ENCODE peak calls at places on chromosomes 7 and 10, in four cellular contexts. S is A549, N is HepG2, Z is GM12878. H is an unnamed sample.

GRCh38 chr10:53233759-53234158 is 461.2 kb upstream of the MBL2 start:
- DNase-seq in Z (no peak), S (no peak), N (no peak), H (no peak)

GRCh38 chr10:70890917-70891431 is 2.6 kb upstream of the PCBD1 start:
- DNase-seq in S (no peak), Z (no peak), N (peak), H (peak)

GRCh38 chr10:91683976-91684375 is 51.1 kb upstream of the PPP1R3C start:
- DNase-seq in S (peak), N (no peak), Z (no peak), H (no peak)

GRCh38 chr7:140639366-140640053 is 1.1 kb downstream of the DENND2A start:
- DNase-seq in S (no peak), N (no peak), Z (no peak), H (peak)

GRCh38 chr10:132519382-132520146 is 18.0 kb upstream of the INPP5A start:
- DNase-seq in N (no peak), S (no peak), Z (no peak), H (no peak)

GRCh38 chr10:104642311-104643022 is 1.4 kb downstream of the SORCS3 start:
- DNase-seq in S (peak), N (peak), Z (no peak), H (peak)

GRCh38 chr10:46536781-46537180 is 19.7 kb downstream of the GPRIN2 start:
- DNase-seq in N (no peak), Z (no peak), S (no peak), H (no peak)

GRCh38 chr7:128311003-128311402 is 32.7 kb downstream of the RBM28 start:
- DNase-seq in N (no peak), S (no peak), Z (no peak), H (no peak)

GRCh38 chr7:95915731-95916130 is 143.4 kb downstream of the DYNC1I1 start:
- DNase-seq in Z (no peak), S (no peak), N (no peak), H (no peak)

GRCh38 chr7:137933270-137934017 is 68.4 kb downstream of the CREB3L2 start:
- DNase-seq in Z (no peak), N (no peak), S (no peak), H (peak)

GRCh38 chr10:132607961-132608495 is 70.4 kb downstream of the INPP5A start:
- DNase-seq in S (no peak), N (no peak), Z (no peak), H (peak)

GRCh38 chr7:78323118-78323517 is 524.5 kb downstream of the PHTF2 start:
- DNase-seq in Z (no peak), N (no peak), S (no peak), H (no peak)

GRCh38 chr10:124354411-124355382 is 64.0 kb downstream of the OAT start:
- DNase-seq in S (peak), N (peak), Z (no peak), H (peak)

GRCh38 chr7:22269963-22270362 is 87.0 kb downstream of the RAPGEF5 start:
- DNase-seq in N (peak), S (no peak), Z (no peak), H (no peak)

GRCh38 chr10:20466731-20467130 is 430.4 kb downstream of the NEBL start:
- DNase-seq in N (no peak), S (peak), Z (no peak), H (no peak)
- TF ChIP-seq PBX3 in N (no peak), S (no peak), Z (no peak), H (no peak)

GRCh38 chr7:155815332-155816191 is 3.3 kb upstream of the SHH start:
- DNase-seq in Z (no peak), N (no peak), S (peak), H (peak)
- TF ChIP-seq PBX3 in Z (no peak), N (no peak), S (no peak), H (no peak)

GRCh38 chr7:92778972-92779371 is 57.4 kb downstream of the CDK6 start:
- DNase-seq in N (no peak), S (no peak), Z (peak), H (no peak)
- TF ChIP-seq PBX3 in N (no peak), S (no peak), Z (no peak), H (no peak)

DNA sequence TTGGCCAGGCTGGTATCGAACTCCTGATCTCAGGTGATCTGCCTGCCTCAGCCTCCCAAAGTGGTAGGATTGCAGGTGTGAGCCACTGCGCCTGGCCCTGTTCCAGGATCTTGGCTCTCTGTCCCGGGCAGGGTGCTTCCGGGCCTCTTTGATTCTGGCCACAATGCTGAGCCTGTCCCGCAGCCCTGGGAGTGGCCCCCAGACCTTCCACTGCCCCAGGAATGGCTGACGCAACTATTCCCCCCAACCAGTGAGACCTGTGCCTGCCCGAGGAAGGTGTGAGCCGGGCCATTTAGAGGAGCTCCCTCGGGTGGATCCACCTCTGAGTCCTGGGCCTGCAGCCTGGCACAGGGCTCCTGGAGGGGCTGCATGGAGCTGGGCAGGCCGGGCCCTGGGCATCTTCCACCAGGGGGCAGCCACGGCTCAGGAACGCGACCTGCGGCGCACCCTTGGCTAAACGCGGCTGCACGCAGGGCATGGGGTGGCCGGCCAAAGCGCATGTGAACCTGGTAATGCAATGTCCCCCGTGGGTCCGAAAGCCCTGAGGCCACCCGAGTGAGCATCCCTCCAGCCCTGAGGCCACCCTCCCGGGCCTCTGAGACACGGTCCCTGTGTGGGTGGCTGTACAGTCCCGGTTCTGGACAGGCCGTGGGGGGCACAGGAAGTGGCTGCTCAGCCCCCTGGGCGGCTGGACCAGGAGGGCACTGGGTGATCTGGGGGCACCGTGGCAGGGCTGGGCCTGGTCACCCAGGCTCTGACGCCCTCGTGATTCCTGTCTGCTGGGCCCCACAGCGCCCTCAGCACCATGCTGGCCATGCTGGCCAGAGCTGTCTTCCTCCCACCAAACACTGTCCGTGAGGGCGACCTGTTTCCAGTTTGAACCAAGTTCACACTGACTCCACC is 24.8 kb downstream of the GRIFIN start:
- DNase-seq in S (peak), N (peak), Z (no peak), H (peak)
- TF ChIP-seq PBX3 in S (no peak), N (no peak), Z (no peak), H (no peak)

DNA sequence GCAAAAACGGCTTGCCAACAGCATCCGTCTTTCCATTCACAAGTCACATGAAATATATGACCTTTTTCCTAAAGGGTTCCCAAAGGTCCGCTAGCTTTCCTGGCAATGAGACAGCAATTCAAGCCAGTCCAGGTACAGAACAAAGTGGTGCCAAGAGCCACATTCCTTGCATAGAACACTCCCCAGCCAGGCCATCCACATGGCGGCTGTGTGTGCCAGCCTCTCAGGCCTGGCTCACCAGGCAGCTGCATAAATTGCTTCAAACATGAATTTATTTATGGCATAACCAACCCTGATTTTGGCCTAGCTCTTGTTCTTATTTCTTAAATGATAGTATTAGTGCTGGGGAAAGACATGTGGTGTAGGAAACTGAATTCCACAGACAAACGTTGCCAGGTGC is 63.7 kb upstream of the CREB5 start:
- DNase-seq in Z (no peak), S (no peak), N (no peak), H (no peak)
- TF ChIP-seq PBX3 in Z (no peak), S (no peak), N (no peak), H (no peak)

GRCh38 chr7:48617508-48617907 is 306.8 kb upstream of the CDC14C start:
- DNase-seq in Z (no peak), N (peak), S (no peak), H (no peak)
- TF ChIP-seq PBX3 in Z (no peak), N (no peak), S (no peak), H (no peak)

GRCh38 chr7:18400726-18401125 is 94.8 kb upstream of the HDAC9 start:
- DNase-seq in S (no peak), N (no peak), Z (no peak), H (no peak)
- TF ChIP-seq PBX3 in S (no peak), N (no peak), Z (no peak), H (no peak)

DNA sequence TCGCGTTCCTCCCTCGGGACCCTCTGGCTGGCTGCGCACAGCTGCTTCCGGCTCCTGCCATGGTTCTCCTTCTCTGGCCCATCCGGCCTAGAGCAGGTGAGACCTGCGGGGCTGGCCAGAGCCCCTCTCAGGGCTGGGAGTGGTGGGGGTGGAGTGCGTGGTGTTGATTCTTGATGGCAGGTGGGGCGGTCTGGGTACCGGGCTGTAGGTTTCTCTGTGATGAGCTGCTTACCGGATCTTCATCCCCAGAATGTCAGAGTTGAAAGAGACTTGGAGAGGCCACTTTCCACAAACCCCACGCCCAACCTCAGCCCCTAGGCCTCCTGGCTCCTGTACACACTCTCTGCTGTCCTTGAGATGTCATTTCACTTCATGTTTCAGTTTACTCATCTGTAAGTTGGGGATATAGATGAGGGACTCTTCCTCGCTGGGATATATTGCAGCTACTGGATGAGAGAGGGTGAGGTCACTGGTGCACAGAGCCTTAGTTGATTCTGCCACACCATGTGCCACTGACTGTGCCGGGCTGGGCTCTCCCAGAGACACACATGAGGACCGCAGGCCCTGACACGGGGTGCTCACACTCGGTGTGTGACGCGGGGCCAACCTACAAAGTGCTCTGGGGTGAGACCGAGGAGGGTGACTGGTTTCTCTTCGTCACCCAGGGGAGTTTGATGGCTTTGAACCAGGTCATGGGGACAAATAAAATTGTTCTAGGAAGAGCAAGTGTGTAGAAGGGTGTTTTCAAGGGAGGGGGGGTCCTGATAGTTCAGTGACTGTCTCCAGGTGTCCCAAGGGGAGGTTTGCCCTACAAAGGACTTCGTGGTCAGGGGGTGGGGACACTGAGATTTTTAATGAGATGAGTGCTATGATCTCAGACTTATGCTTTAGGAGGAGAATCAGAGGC is 29.5 kb downstream of the ZNF775 start:
- DNase-seq in N (no peak), S (no peak), Z (no peak), H (no peak)
- TF ChIP-seq PBX3 in N (no peak), S (no peak), Z (no peak), H (no peak)

GRCh38 chr7:1168422-1168821 is 8.4 kb upstream of the ZFAND2A start:
- DNase-seq in Z (no peak), S (no peak), N (no peak), H (no peak)

GRCh38 chr7:1164436-1164835 is 4.4 kb upstream of the ZFAND2A start:
- DNase-seq in Z (no peak), S (no peak), N (no peak), H (no peak)

GRCh38 chr7:1170741-1171501 is 10.9 kb upstream of the ZFAND2A start:
- DNase-seq in S (no peak), N (peak), Z (no peak), H (no peak)

GRCh38 chr7:1172666-1173523 is 12.9 kb upstream of the ZFAND2A start:
- DNase-seq in N (no peak), S (no peak), Z (no peak), H (no peak)

GRCh38 chr7:1169409-1170368 is 9.7 kb upstream of the ZFAND2A start:
- DNase-seq in N (peak), Z (peak), S (peak), H (peak)
- TF ChIP-seq PBX3 in N (no peak), Z (no peak), S (peak), H (no peak)

GRCh38 chr7:148911626-148912025 is 27.5 kb upstream of the EZH2 start:
- DNase-seq in N (no peak), Z (no peak), S (no peak), H (no peak)
- TF ChIP-seq PBX3 in N (no peak), Z (no peak), S (no peak), H (no peak)

H was measured in SK-N-SH.